ENCODE peak calls at places on chromosomes 4 and X, in eight cellular contexts. L, Z, A, M, X, W, G and Y are unnamed samples.

GRCh38 chr4:106032851-106033286 is 137.6 kb downstream of the NPNT start:
- DNase-seq in W (no peak), G (no peak), Z (no peak), X (no peak), L (peak; percentile 46), A (no peak), M (no peak), Y (no peak)

GRCh38 chrX:140432328-140433025 is 72.4 kb downstream of the SOX3 start:
- DNase-seq in Z (no peak), L (no peak), M (no peak), A (no peak), W (no peak), X (no peak), G (peak; percentile 38), Y (peak; percentile 20)

GRCh38 chr4:73704314-73705055 is 35.9 kb upstream of the CXCL8 start:
- DNase-seq in M (peak; percentile 89), L (no peak), Z (peak; percentile 89), X (peak; percentile 31), W (no peak), G (peak; percentile 63), A (no peak), Y (peak; percentile 71)

GRCh38 chr4:156169011-156169410 is 215.3 kb upstream of the CTSO start:
- DNase-seq in L (no peak), X (no peak), G (no peak), Z (no peak), W (peak; percentile 17), M (no peak), A (no peak), Y (no peak)

GRCh38 chr4:185380320-185380719 is 15.4 kb downstream of the LRP2BP start:
- DNase-seq in Z (no peak), M (no peak), A (no peak), G (no peak), W (no peak), L (no peak), X (no peak), Y (no peak)

GRCh38 chr4:57369446-57369845 is 259.3 kb upstream of the IGFBP7 start:
- DNase-seq in W (no peak), Z (no peak), A (no peak), L (no peak), X (no peak), M (no peak), G (no peak), Y (no peak)

GRCh38 chrX:67555578-67556203 is 11.9 kb downstream of the AR start:
- DNase-seq in G (peak; percentile 43), A (no peak), X (no peak), L (no peak), M (no peak), W (no peak), Z (no peak), Y (no peak)

GRCh38 chrX:21354725-21355124 is 19.5 kb upstream of the CNKSR2 start:
- DNase-seq in G (no peak), A (no peak), L (no peak), W (no peak), Z (no peak), X (no peak), M (no peak), Y (no peak)

GRCh38 chr4:41028392-41029076 is 185.8 kb downstream of the APBB2 start:
- DNase-seq in L (no peak), Z (no peak), G (no peak), X (no peak), A (no peak), M (no peak), W (no peak), Y (no peak)

GRCh38 chr4:130545596-130545995 is 1449.6 kb downstream of the C4orf33 start:
- DNase-seq in L (no peak), M (no peak), Z (no peak), A (no peak), X (no peak), G (no peak), W (no peak), Y (no peak)

GRCh38 chr4:30718021-30718888 is 1.9 kb upstream of the PCDH7 start:
- DNase-seq in A (no peak), G (peak; percentile 31), X (no peak), W (no peak), L (peak; percentile 73), Z (no peak), M (peak; percentile 42), Y (no peak)

GRCh38 chr4:122762520-122762919 is 30.0 kb downstream of the BBS12 start:
- DNase-seq in W (no peak), L (no peak), Z (no peak), M (no peak), A (no peak), X (no peak), G (no peak), Y (no peak)

GRCh38 chr4:54945838-54946237 is 179.6 kb downstream of the KDR start:
- DNase-seq in G (no peak), M (no peak), Z (no peak), W (no peak), L (no peak), X (no peak), A (no peak), Y (no peak)

GRCh38 chr4:169079942-169080827 is 70.1 kb upstream of the CBR4 start:
- DNase-seq in L (peak; percentile 72), Z (peak; percentile 69), W (no peak), G (peak; percentile 55), M (peak; percentile 86), X (no peak), A (no peak), Y (peak; percentile 56)

GRCh38 chr4:81260443-81261102 is 45.6 kb upstream of the PRKG2 start:
- DNase-seq in A (no peak), W (peak; percentile 7), X (no peak), M (no peak), L (no peak), Z (no peak), G (no peak), Y (no peak)

GRCh38 chr4:84497835-84498202 is 1.3 kb downstream of the NKX6-1 start:
- DNase-seq in L (no peak), M (no peak), Z (no peak), W (no peak), G (no peak), X (no peak), A (no peak), Y (no peak)

GRCh38 chr4:6824772-6825402 is 42.4 kb downstream of the KIAA0232 start:
- DNase-seq in M (no peak), Z (no peak), W (no peak), G (no peak), L (no peak), X (no peak), A (no peak), Y (no peak)

GRCh38 chr4:6824071-6824470 is 41.5 kb downstream of the KIAA0232 start:
- DNase-seq in G (no peak), W (no peak), L (no peak), Z (no peak), X (no peak), A (no peak), M (no peak), Y (no peak)

GRCh38 chr4:6825403-6825802 is 42.9 kb downstream of the KIAA0232 start:
- DNase-seq in G (no peak), A (no peak), X (no peak), W (no peak), L (no peak), Z (no peak), M (no peak), Y (no peak)

GRCh38 chr4:6829077-6829476 is 46.5 kb downstream of the KIAA0232 start:
- DNase-seq in Z (no peak), A (no peak), L (no peak), X (no peak), M (no peak), G (no peak), W (no peak), Y (no peak)

GRCh38 chr4:6826781-6827508 is 44.4 kb downstream of the KIAA0232 start:
- DNase-seq in W (no peak), L (no peak), Z (no peak), A (no peak), G (no peak), X (no peak), M (no peak), Y (no peak)
- H3K36me3 ChIP-seq in W (no peaks in the 10 kb centered on the region), L (peaks cover 61% of the 10 kb centered on the region), Z (no peaks in the 10 kb centered on the region), A (peaks cover 47% of the 10 kb centered on the region), G (peaks cover 69% of the 10 kb centered on the region), X (peaks cover 81% of the 10 kb centered on the region), M (no peaks in the 10 kb centered on the region), Y (peaks cover 4% of the 10 kb centered on the region)

GRCh38 chr4:128670434-128670999 is 139.0 kb upstream of the JADE1 start:
- DNase-seq in A (no peak), Z (no peak), G (no peak), M (no peak), W (no peak), X (no peak), L (no peak), Y (no peak)

GRCh38 chr4:128676095-128676494 is 133.4 kb upstream of the JADE1 start:
- DNase-seq in A (no peak), W (no peak), Z (no peak), M (no peak), X (no peak), L (no peak), G (no peak), Y (no peak)

DNA sequence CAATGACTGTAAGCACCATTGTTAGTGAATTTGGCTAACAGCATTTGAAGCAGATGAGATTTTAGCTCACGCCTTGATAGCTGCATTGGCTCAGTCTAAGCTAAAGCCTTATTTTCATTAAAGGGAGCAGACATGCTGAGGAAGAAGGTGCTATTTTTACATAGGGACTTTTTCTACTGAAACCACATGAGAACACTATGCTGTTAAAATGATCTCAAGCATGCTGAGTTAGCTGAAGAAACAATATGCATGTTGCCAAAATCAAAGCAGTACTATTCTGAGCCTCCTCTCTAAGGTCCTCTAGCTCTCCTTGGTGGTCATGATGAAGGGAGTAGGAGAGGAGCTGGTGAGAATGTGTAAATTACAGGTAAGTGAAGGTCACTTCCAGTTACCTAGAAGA is 134.4 kb upstream of the JADE1 start:
- DNase-seq in G (no peak), L (no peak), M (no peak), Z (no peak), W (no peak), X (no peak), A (no peak), Y (no peak)
- TF ChIP-seq POLR2A in G (no peak), L (no peak), M (no peak), Z (no peak), W (no peak), X (no peak), A (no peak), Y (no peak)

GRCh38 chr4:4388418-4388817 is 1.5 kb downstream of the NSG1 start:
- DNase-seq in A (no peak), W (no peak), X (no peak), G (no peak), Z (no peak), M (no peak), L (no peak), Y (no peak)
- H3K4me3 ChIP-seq in A (peak overlapping the region; percentile 60), W (peak overlapping the region; percentile 92), X (peak overlapping the region; percentile 66), G (no peak overlapping the region), Z (no peak overlapping the region), M (no peak overlapping the region), L (no peak overlapping the region), Y (peak overlapping the region; percentile 74)

DNA sequence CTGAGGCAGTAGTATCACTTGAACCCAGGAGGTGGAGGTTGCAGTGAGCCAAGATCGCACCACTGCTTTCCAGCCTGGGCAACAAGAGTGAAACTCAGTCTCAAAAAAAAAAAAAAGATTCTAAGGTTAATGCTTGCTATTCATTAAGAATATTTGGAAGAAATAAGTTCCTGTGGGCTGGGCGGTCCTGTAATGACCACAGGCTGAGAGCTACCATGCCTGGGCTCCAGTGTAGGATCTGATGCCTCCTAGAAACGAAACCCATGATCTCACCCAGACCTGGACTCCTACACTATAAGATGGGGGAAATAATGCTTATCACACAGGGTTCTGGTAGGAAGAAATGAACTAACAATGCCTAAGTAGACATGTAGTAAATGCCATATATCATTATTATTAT is 17.8 kb downstream of the TMEM192 start:
- DNase-seq in Z (no peak), L (no peak), W (no peak), A (no peak), X (no peak), G (no peak), M (no peak), Y (no peak)
- H3K36me3 ChIP-seq in Z (peaks cover 6% of the 10 kb centered on the region), L (peaks cover 60% of the 10 kb centered on the region), W (no peaks in the 10 kb centered on the region), A (peaks cover 47% of the 10 kb centered on the region), X (peaks cover 84% of the 10 kb centered on the region), G (peaks cover 77% of the 10 kb centered on the region), M (peaks cover 3% of the 10 kb centered on the region), Y (no peaks in the 10 kb centered on the region)